ENCODE peak calls at places on chromosomes 11 and 22, in six cellular contexts. R, O, J, F, A and W are unnamed samples.

GRCh38 chr22:47564651-47565050 is 802.2 kb downstream of the TBC1D22A start:
- DNase-seq in R (no peak), O (no peak), J (no peak), F (no peak), A (peak; percentile 62), W (no peak)

GRCh38 chr11:105392546-105392945 is 217.3 kb upstream of the GRIA4 start:
- DNase-seq in R (no peak), O (peak; percentile 34), J (no peak), F (no peak), A (no peak), W (no peak)

GRCh38 chr11:94758671-94759070 is 9.5 kb upstream of the AMOTL1 start:
- DNase-seq in R (no peak), O (no peak), J (no peak), F (no peak), A (no peak), W (no peak)

GRCh38 chr22:19849800-19850481 is 4.7 kb downstream of the GNB1L start:
- DNase-seq in R (peak; percentile 69), O (no peak), J (no peak), F (peak; percentile 46), A (no peak), W (no peak)

GRCh38 chr22:37079668-37080171 is 28.2 kb downstream of the KCTD17 start:
- DNase-seq in R (no peak), O (peak; percentile 76), J (no peak), F (no peak), A (no peak), W (no peak)

GRCh38 chr11:17793642-17794170 is 59.1 kb downstream of the KCNC1 start:
- DNase-seq in R (no peak), O (no peak), J (no peak), F (no peak), A (no peak), W (no peak)

GRCh38 chr11:76626921-76627391 is 43.6 kb downstream of the LRRC32 start:
- DNase-seq in R (no peak), O (peak; percentile 29), J (peak; percentile 84), F (peak; percentile 73), A (no peak), W (no peak)

GRCh38 chr11:12523180-12523924 is 146.0 kb downstream of the PARVA start:
- DNase-seq in R (no peak), O (peak; percentile 51), J (no peak), F (no peak), A (peak; percentile 73), W (no peak)

GRCh38 chr11:120959189-120959588 is 64.7 kb upstream of the TBCEL start:
- DNase-seq in R (no peak), O (no peak), J (no peak), F (no peak), A (no peak), W (no peak)

GRCh38 chr22:22912135-22912408 is 24.5 kb downstream of the IGLL5 start:
- DNase-seq in R (no peak), O (no peak), J (no peak), F (no peak), A (no peak), W (no peak)

GRCh38 chr11:32210601-32211000 is 119.7 kb downstream of the RCN1 start:
- DNase-seq in R (no peak), O (peak; percentile 33), J (no peak), F (peak; percentile 34), A (no peak), W (no peak)
- H2AFZ ChIP-seq in R (no peak overlapping the region), O (peak overlapping the region; percentile 55), J (no peak overlapping the region), F (no peak overlapping the region), A (peak overlapping the region; percentile 73), W (no peak overlapping the region)

GRCh38 chr11:73390601-73391565 is 14.7 kb downstream of the RELT start:
- DNase-seq in R (no peak), O (no peak), J (no peak), F (no peak), A (no peak), W (no peak)

GRCh38 chr11:73388241-73389133 is 12.3 kb downstream of the RELT start:
- DNase-seq in R (no peak), O (no peak), J (no peak), F (no peak), A (no peak), W (peak; percentile 20)

GRCh38 chr11:73387594-73388021 is 11.4 kb downstream of the RELT start:
- DNase-seq in R (no peak), O (no peak), J (no peak), F (no peak), A (no peak), W (peak; percentile 50)

GRCh38 chr11:73389902-73390301 is 13.7 kb downstream of the RELT start:
- DNase-seq in R (no peak), O (no peak), J (no peak), F (no peak), A (no peak), W (no peak)

DNA sequence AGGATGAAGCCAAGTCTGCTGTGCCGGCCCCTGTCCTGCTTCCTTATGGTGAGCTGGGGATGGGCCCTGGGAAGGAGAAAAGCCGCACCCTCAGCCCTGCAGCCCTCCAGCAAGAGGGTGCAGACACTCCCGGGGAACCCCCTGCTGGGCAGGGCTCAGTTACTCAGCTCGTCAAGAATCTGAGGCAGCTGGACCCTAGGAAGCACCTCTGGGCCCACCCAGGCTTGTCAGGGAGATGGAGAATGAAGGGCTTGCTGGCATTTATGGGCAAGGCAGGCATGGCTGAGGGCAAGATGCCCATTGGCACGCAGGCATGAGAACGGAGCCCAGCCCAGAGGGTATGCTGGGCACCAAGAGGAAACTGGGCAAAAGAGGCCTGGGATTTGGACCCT is 12.9 kb downstream of the RELT start:
- DNase-seq in R (no peak), O (no peak), J (no peak), F (no peak), A (no peak), W (no peak)
- H2AFZ ChIP-seq in R (no peak overlapping the region), O (no peak overlapping the region), J (no peak overlapping the region), F (no peak overlapping the region), A (no peak overlapping the region), W (no peak overlapping the region)

GRCh38 chr22:24183321-24184031 is 2.2 kb downstream of the SUSD2 start:
- DNase-seq in R (no peak), O (no peak), J (no peak), F (no peak), A (no peak), W (no peak)
- H2AFZ ChIP-seq in R (no peak overlapping the region), O (no peak overlapping the region), J (no peak overlapping the region), F (no peak overlapping the region), A (no peak overlapping the region), W (no peak overlapping the region)

DNA sequence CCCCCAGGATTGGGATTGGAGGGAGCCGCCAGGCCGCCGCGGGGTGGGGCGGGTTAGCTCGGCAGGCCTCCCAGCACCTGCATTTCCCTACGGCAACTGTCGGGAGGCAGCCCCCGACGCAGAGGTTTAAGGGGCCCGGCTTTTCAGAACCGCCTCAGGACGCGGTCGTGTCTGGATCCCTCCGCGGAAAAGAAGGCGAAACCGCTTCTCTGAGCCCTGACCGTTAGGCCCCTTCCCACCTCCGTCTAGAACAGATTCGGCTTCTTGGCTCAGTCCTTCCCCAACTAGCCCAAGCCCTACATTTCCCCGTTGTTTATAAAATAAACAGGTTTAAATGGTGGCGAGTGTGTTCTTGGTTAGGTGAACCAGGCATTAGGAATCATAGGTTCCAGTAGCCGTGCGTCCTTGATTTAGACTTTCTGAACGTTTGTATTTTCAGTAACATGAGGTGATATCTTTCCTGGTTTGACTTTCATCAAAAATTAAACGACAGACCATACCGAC is 1.0 kb upstream of the HSPA8 start:
- DNase-seq in R (no peak), O (peak; percentile 38), J (peak; percentile 66), F (no peak), A (no peak), W (no peak)
- H2AFZ ChIP-seq in R (peak overlapping the region; percentile 64), O (peak overlapping the region; percentile 98), J (no peak overlapping the region), F (peak overlapping the region; percentile 90), A (peak overlapping the region; percentile 41), W (peak overlapping the region; percentile 68)